ENCODE peak calls at places on chromosomes 5 and 9, in four cellular contexts. M is CD8-positive, alpha-beta T cell; K is cardiac muscle cell; G is fibroblast of lung. X is an unnamed sample. For H3K27me3, the result is how much of the 10 kb centered on the place peaks cover.

GRCh38 chr9:129328357-129329103 is 150.5 kb upstream of the IER5L start:
- DNase-seq in G (no peak), M (no peak), K (no peak), X (no peak)

GRCh38 chr5:90932052-90932699 is 373.6 kb downstream of the ADGRV1 start:
- DNase-seq in K (peak), M (peak), G (peak), X (no peak)

GRCh38 chr5:93621340-93621872 is 38.4 kb downstream of the NR2F1 start:
- DNase-seq in M (no peak), K (no peak), G (peak), X (no peak)

GRCh38 chr5:1409386-1410110 is 35.7 kb downstream of the SLC6A3 start:
- DNase-seq in G (peak), M (peak), K (peak), X (no peak)

GRCh38 chr5:154727361-154727760 is 27.8 kb upstream of the LARP1 start:
- DNase-seq in G (no peak), K (no peak), M (no peak), X (no peak)

GRCh38 chr9:38681747-38682227 is 38.1 kb downstream of the FAM240B start:
- DNase-seq in M (no peak), K (no peak), G (peak), X (peak)

GRCh38 chr5:174511711-174512253 is 212.6 kb upstream of the MSX2 start:
- DNase-seq in K (no peak), M (no peak), G (peak), X (no peak)

GRCh38 chr9:123111977-123112869 is 78.8 kb downstream of the GPR21 start:
- DNase-seq in M (no peak), G (no peak), K (no peak), X (no peak)

GRCh38 chr9:87516222-87516930 is 18.7 kb downstream of the DAPK1 start:
- DNase-seq in M (no peak), G (peak), K (no peak), X (no peak)

GRCh38 chr5:14143843-14144585 is 872 bp downstream of the TRIO start:
- DNase-seq in G (no peak), K (peak), M (peak), X (no peak)

GRCh38 chr9:134657666-134658377 is 16.2 kb downstream of the COL5A1 start:
- DNase-seq in K (no peak), M (no peak), G (no peak), X (no peak)

GRCh38 chr9:136546697-136547481 is 1.0 kb upstream of the NOTCH1 start:
- DNase-seq in G (peak), K (peak), M (peak), X (no peak)

GRCh38 chr9:88462191-88462590 is 72.8 kb upstream of the NXNL2 start:
- DNase-seq in G (no peak), K (no peak), M (no peak), X (no peak)

GRCh38 chr5:28473531-28474107 is 1435.2 kb upstream of the CDH9 start:
- DNase-seq in G (peak), K (peak), M (no peak), X (no peak)

GRCh38 chr5:5326126-5326758 is 96.2 kb upstream of the ICE1 start:
- DNase-seq in M (no peak), K (peak), G (no peak), X (no peak)

GRCh38 chr5:178433273-178433775 is 156.9 kb downstream of the COL23A1 start:
- DNase-seq in K (no peak), G (no peak), M (no peak), X (no peak)

GRCh38 chr5:5584236-5584749 is 161.8 kb downstream of the ICE1 start:
- DNase-seq in M (no peak), K (no peak), G (no peak), X (no peak)

GRCh38 chr9:73269430-73270101 is 117.9 kb downstream of the ANXA1 start:
- DNase-seq in G (peak), M (no peak), K (peak), X (no peak)

GRCh38 chr9:131739192-131739961 is 499 bp downstream of the RAPGEF1 start:
- DNase-seq in M (peak), G (no peak), K (peak), X (no peak)

GRCh38 chr9:76810377-76810957 is 46.2 kb downstream of the PCA3 start:
- DNase-seq in K (peak), G (peak), M (no peak), X (no peak)

GRCh38 chr9:92308893-92309292 is 15.4 kb upstream of the IARS1 start:
- DNase-seq in K (no peak), M (no peak), G (no peak), X (no peak)

GRCh38 chr9:37551888-37552287 is 24.3 kb downstream of the FBXO10 start:
- DNase-seq in G (no peak), M (no peak), K (no peak), X (no peak)

GRCh38 chr9:72383978-72384709 is 19.1 kb upstream of the ZFAND5 start:
- DNase-seq in M (no peak), K (no peak), G (peak), X (peak)

GRCh38 chr9:77946969-77947368 is 84.6 kb downstream of the GNAQ start:
- DNase-seq in G (no peak), M (no peak), K (no peak), X (no peak)

GRCh38 chr9:113427629-113428028 is 17.1 kb downstream of the C9orf43 start:
- DNase-seq in M (no peak), K (no peak), G (peak), X (no peak)

GRCh38 chr9:125620216-125620615 is 86.8 kb downstream of the MAPKAP1 start:
- DNase-seq in G (peak), K (no peak), M (no peak), X (no peak)

GRCh38 chr5:134534726-134535110 is 9.2 kb downstream of the JADE2 start:
- DNase-seq in M (no peak), G (no peak), K (no peak), X (no peak)

GRCh38 chr5:77733130-77733529 is 43.0 kb downstream of the TBCA start:
- DNase-seq in M (no peak), G (no peak), K (no peak), X (no peak)

GRCh38 chr5:1113805-1114586 is 2.1 kb upstream of the SLC12A7 start:
- DNase-seq in G (no peak), M (no peak), K (no peak), X (no peak)

GRCh38 chr9:75855509-75855908 is 35.0 kb upstream of the PCSK5 start:
- DNase-seq in M (no peak), G (peak), K (peak), X (no peak)

GRCh38 chr5:172102913-172103629 is 85.0 kb downstream of the STK10 start:
- DNase-seq in G (peak), K (peak), M (no peak), X (peak)

GRCh38 chr9:107751522-107752235 is 262.1 kb upstream of the KLF4 start:
- DNase-seq in M (no peak), K (no peak), G (peak), X (no peak)
- H3K27me3 ChIP-seq in M (under half), K (under half), G (under half), X (under half)

GRCh38 chr5:119017999-119018398 is 29.7 kb upstream of the DTWD2 start:
- DNase-seq in G (peak), K (no peak), M (no peak), X (no peak)

GRCh38 chr5:119022773-119023172 is 34.4 kb upstream of the DTWD2 start:
- DNase-seq in G (no peak), K (no peak), M (no peak), X (no peak)

GRCh38 chr5:119019431-119020348 is 31.3 kb upstream of the DTWD2 start:
- DNase-seq in K (no peak), G (no peak), M (no peak), X (no peak)

GRCh38 chr5:119022017-119022745 is 33.8 kb upstream of the DTWD2 start:
- DNase-seq in G (peak), M (no peak), K (no peak), X (no peak)

GRCh38 chr5:119021333-119021732 is 33.0 kb upstream of the DTWD2 start:
- DNase-seq in G (no peak), K (no peak), M (no peak), X (no peak)
- H3K4me3 ChIP-seq in G (no peak), K (no peak), M (no peak), X (no peak)

GRCh38 chr9:132983814-132984201 is 5.3 kb downstream of the GFI1B start:
- DNase-seq in G (no peak), K (no peak), M (no peak), X (no peak)
- H3K27me3 ChIP-seq in G (under half), K (under half), M (under half), X (under half)

DNA sequence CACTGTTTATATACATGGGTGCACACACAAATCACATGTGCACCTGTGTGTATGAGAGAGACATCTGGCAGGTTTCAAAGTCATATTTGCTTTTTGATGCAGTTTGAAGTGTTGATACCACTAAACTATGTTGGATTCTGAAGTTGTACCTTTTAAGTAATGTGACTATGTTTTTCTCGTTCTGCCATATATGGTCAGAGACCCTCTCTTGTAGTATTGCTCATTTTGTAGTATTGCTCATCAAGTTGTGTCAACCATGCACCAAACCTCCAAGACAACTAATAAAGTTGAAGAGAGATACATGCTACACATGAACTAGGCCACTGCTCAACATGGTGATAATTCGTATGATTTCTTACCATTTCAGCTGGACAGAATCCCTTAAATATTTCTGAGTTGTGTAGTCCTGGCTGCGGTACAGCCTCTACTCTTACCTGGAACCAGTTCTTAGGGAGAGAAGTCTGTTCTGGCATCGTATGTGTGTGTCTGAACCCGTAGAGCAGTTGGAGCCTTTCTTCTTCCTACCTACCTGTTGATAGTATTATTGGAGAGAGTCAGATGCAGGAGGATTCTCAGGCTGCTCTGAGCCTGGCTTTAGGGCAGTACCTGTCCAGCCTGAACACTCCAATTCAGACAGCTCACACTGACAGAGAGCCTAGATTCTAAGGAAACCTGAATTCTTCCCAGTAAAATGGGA is 190.3 kb downstream of the CD180 start:
- DNase-seq in M (no peak), G (no peak), K (no peak), X (no peak)
- H3K4me3 ChIP-seq in M (peak), G (peak), K (peak), X (no peak)

DNA sequence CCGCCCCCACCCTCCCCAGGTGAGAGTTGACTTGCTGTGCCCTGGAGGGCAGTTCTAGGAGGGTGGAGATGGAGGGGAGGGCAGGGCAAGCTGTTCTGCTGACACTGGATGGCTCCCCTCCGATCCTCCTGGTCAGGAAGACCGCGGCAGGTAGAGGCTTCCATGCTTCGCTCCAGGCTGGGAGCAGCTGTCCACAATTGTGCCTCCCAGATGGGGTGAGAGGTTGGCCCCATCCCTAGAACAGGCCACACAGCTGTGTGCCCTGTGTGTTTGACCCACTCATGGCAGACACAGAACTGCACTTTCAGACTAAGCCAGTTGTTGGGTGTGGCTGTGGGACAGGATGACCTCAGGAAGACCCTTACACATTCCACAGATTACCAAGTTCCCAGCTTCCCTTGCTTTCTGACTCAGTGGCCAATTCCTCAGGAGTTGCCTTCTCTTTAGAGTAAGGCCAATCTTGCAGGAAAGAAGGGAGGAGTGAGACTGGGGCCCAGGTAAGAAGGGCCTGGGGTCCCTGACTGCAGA is 72.1 kb upstream of the HSPA9 start:
- DNase-seq in K (no peak), M (no peak), G (peak), X (no peak)
- H3K27me3 ChIP-seq in K (under half), M (half or more), G (under half), X (under half)

GRCh38 chr5:147803941-147804717 is 21.6 kb upstream of the JAKMIP2 start:
- DNase-seq in K (no peak), M (no peak), G (peak), X (no peak)
- H3K4me3 ChIP-seq in K (no peak), M (no peak), G (no peak), X (no peak)